ENCODE peak calls at places on chromosomes 5 and 9, in eight cellular contexts. Y is coronary artery, A is heart right ventricle, T is cardiac muscle cell, K is IMR-90, Z is gastrocnemius medialis, C is left lung, U is breast epithelium. H is an unnamed sample.

GRCh38 chr5:91849069-91849468 is 466.0 kb upstream of the ARRDC3 start:
- DNase-seq in Y (no peak), Z (no peak), T (no peak), C (no peak), A (no peak), U (no peak), K (no peak), H (no peak)

GRCh38 chr5:159286420-159287035 is 23.4 kb downstream of the UBLCP1 start:
- DNase-seq in Y (no peak), C (no peak), T (peak; percentile 48), A (no peak), U (no peak), K (peak; percentile 48), Z (no peak), H (no peak)

GRCh38 chr9:110031511-110032173 is 176.3 kb downstream of the C9orf152 start:
- DNase-seq in A (no peak), U (no peak), K (peak; percentile 92), C (no peak), T (no peak), Y (no peak), Z (no peak), H (no peak)

GRCh38 chr5:170293273-170293672 is 4.3 kb downstream of the LCP2 start:
- DNase-seq in T (no peak), Y (no peak), Z (peak; percentile 37), C (peak; percentile 82), U (no peak), K (no peak), A (no peak), H (no peak)

GRCh38 chr9:37453827-37454226 is 11.4 kb downstream of the ZBTB5 start:
- DNase-seq in K (no peak), Y (no peak), U (no peak), A (no peak), T (no peak), C (no peak), Z (no peak), H (no peak)

GRCh38 chr5:145752947-145753346 is 82.2 kb downstream of the PRELID2 start:
- DNase-seq in A (no peak), C (no peak), T (no peak), Z (no peak), K (peak; percentile 42), Y (no peak), U (no peak), H (no peak)

GRCh38 chr5:78779771-78780616 is 131.4 kb upstream of the LHFPL2 start:
- DNase-seq in Z (no peak), K (peak; percentile 93), A (no peak), C (no peak), T (no peak), Y (no peak), U (no peak), H (no peak)

GRCh38 chr5:137395011-137395755 is 103.9 kb downstream of the SPOCK1 start:
- DNase-seq in T (no peak), Y (no peak), A (no peak), U (no peak), K (peak; percentile 26), Z (peak; percentile 48), C (no peak), H (no peak)

GRCh38 chr5:57663466-57663865 is 180.9 kb upstream of the ACTBL2 start:
- DNase-seq in Z (no peak), Y (no peak), A (no peak), U (no peak), T (peak; percentile 38), C (no peak), K (no peak), H (no peak)

GRCh38 chr9:2461886-2462285 is 159.7 kb upstream of the VLDLR start:
- DNase-seq in U (no peak), Z (no peak), T (no peak), K (no peak), A (no peak), Y (no peak), C (no peak), H (no peak)

GRCh38 chr5:126369995-126370731 is 53.0 kb upstream of the GRAMD2B start:
- DNase-seq in T (peak; percentile 20), U (no peak), Y (no peak), A (no peak), Z (no peak), K (peak; percentile 23), C (no peak), H (no peak)

GRCh38 chr5:92912280-92912679 is 668.7 kb downstream of the NR2F1-AS1 start:
- DNase-seq in Y (no peak), K (no peak), C (no peak), A (no peak), Z (no peak), U (no peak), T (no peak), H (no peak)

GRCh38 chr9:125700791-125701190 is 6.2 kb downstream of the MAPKAP1 start:
- DNase-seq in T (no peak), K (peak; percentile 10), A (no peak), Z (no peak), U (no peak), C (no peak), Y (no peak), H (no peak)

GRCh38 chr5:128844354-128844923 is 120.8 kb upstream of the SLC27A6 start:
- DNase-seq in T (peak; percentile 56), U (no peak), Y (no peak), Z (no peak), K (peak; percentile 28), C (no peak), A (no peak), H (no peak)

GRCh38 chr5:470961-471749 is 28.2 kb downstream of the EXOC3 start:
- DNase-seq in K (no peak), U (peak; percentile 45), Z (peak; percentile 7), C (peak; percentile 30), T (no peak), A (peak; percentile 14), Y (no peak), H (no peak)

GRCh38 chr9:114405294-114406034 is 17.7 kb upstream of the AKNA start:
- DNase-seq in Y (peak; percentile 82), A (peak; percentile 52), U (peak; percentile 62), C (peak; percentile 81), T (peak; percentile 85), Z (peak; percentile 63), K (peak; percentile 78), H (peak; percentile 72)

GRCh38 chr9:120394058-120394669 is 185.8 kb downstream of the CDK5RAP2 start:
- DNase-seq in K (peak; percentile 96), T (no peak), Z (no peak), Y (no peak), U (no peak), C (no peak), A (no peak), H (no peak)

GRCh38 chr9:130041648-130042405 is 1.2 kb downstream of the FNBP1 start:
- DNase-seq in Y (peak; percentile 75), K (peak; percentile 21), C (no peak), Z (no peak), U (no peak), T (peak; percentile 34), A (peak; percentile 31), H (no peak)

GRCh38 chr5:32233696-32234447 is 59.8 kb upstream of the GOLPH3 start:
- DNase-seq in T (no peak), Y (no peak), K (peak; percentile 69), A (no peak), Z (no peak), C (peak; percentile 50), U (no peak), H (no peak)

GRCh38 chr9:130235558-130236435 is 29.8 kb upstream of the HMCN2 start:
- DNase-seq in Y (no peak), U (peak; percentile 62), Z (peak; percentile 44), C (peak; percentile 62), K (peak; percentile 50), T (peak; percentile 82), A (peak; percentile 65), H (peak; percentile 50)

DNA sequence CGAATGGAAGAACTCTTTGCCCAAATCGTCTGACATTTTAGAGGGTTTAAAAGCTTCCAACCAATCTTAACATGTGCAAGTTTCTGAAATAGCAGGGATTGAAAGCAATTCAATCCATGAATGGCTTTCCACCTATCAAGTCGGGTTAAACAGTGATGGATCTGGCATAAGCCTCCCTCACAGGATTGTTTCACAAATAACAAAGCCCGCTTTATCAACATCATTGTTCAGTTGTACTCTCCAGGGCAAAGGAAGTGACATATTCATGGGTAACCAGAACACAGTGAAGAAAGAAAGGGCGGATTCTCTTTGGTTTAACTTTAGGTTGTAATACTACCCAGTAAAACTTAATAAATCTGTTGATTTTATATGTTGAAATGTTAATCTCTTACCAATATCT is 497.3 kb downstream of the MTRR start:
- DNase-seq in Y (no peak), K (no peak), T (no peak), U (no peak), Z (no peak), C (no peak), A (no peak), H (no peak)
- H3K27ac ChIP-seq in Y (no peak overlapping the region), K (no peak overlapping the region), T (no peak overlapping the region), U (no peak overlapping the region), Z (no peak overlapping the region), C (no peak overlapping the region), A (no peak overlapping the region), H (no peak overlapping the region)

GRCh38 chr9:93097496-93098205 is 1.6 kb downstream of the CARD19 start:
- DNase-seq in C (peak; percentile 37), U (peak; percentile 47), Y (peak; percentile 83), A (no peak), T (no peak), Z (peak; percentile 28), K (peak; percentile 12), H (peak; percentile 22)
- H3K27ac ChIP-seq in C (peak overlapping the region; percentile 87), U (peak overlapping the region; percentile 96), Y (peak overlapping the region; percentile 97), A (peak overlapping the region; percentile 91), T (no peak overlapping the region), Z (peak overlapping the region; percentile 91), K (peak overlapping the region; percentile 98), H (peak overlapping the region; percentile 93)

DNA sequence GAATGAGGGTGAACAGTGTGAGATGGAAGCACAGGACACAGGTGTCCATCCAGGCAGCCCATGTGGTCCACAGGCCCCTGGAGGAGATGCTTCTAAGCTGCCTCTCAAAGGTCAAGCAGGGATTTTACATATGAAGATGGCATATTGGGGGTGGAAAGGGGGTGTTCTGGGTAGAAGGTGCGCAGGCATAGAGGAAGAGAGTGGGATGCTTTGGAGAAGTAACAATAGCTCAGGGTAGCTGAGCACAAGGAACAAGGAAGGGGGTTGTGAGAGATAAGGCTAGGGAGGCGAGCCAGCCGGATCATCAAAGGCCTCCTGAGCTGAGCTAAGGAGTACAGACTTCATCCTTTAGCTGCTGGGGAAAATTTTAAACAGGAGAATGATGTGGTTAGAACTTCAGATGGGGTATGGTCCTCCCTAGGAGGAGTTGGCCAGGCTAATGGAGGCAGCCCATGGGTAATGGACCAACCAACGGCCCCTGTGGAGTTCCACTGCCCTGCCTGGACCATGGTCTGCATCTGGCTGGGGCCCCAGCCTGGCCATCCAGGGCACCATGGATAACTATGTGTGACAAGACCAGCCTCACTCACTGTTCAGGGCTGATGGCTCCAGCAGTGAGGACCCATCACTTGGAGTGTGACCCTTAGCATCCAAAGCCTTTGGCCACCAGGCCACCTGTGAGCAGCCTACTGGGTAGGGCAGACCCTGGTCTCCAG is 86.8 kb upstream of the TBC1D2 start:
- DNase-seq in A (no peak), Y (no peak), Z (no peak), U (no peak), K (no peak), C (no peak), T (no peak), H (no peak)
- H3K27ac ChIP-seq in A (no peak overlapping the region), Y (no peak overlapping the region), Z (no peak overlapping the region), U (no peak overlapping the region), K (no peak overlapping the region), C (no peak overlapping the region), T (no peak overlapping the region), H (no peak overlapping the region)

GRCh38 chr5:150585781-150586461 is 54.5 kb upstream of the SYNPO start:
- DNase-seq in Z (peak; percentile 30), C (peak; percentile 25), U (no peak), T (no peak), Y (no peak), K (no peak), A (no peak), H (no peak)
- H3K27ac ChIP-seq in Z (peak overlapping the region; percentile 80), C (no peak overlapping the region), U (no peak overlapping the region), T (no peak overlapping the region), Y (no peak overlapping the region), K (no peak overlapping the region), A (no peak overlapping the region), H (no peak overlapping the region)

H was measured in caudate nucleus.